ENCODE peak calls at places on chromosomes 5 and 9, in five cellular contexts. One of them, this sample, is unnamed. For H3K4me1, the result is how much of the 10 kb centered on the place peaks cover.

GRCh38 chr5:177025139-177025538 is 2.6 kb downstream of the ZNF346 start:
- DNase-seq in mammary epithelial cell: no peak
- DNase-seq in GM23248: peak
- DNase-seq in body of pancreas: no peak
- DNase-seq in CD8-positive, alpha-beta T cell: no peak
- DNase-seq in this sample: no peak

GRCh38 chr5:126777257-126777973 is 479 bp downstream of the LMNB1 start:
- DNase-seq in mammary epithelial cell: peak
- DNase-seq in GM23248: peak
- DNase-seq in body of pancreas: peak
- DNase-seq in CD8-positive, alpha-beta T cell: peak
- DNase-seq in this sample: peak

GRCh38 chr5:158812381-158812780 is 287.3 kb downstream of the EBF1 start:
- DNase-seq in mammary epithelial cell: no peak
- DNase-seq in GM23248: no peak
- DNase-seq in body of pancreas: no peak
- DNase-seq in CD8-positive, alpha-beta T cell: peak
- DNase-seq in this sample: peak

GRCh38 chr5:8633706-8634105 is 764.8 kb downstream of the MTRR start:
- DNase-seq in mammary epithelial cell: peak
- DNase-seq in GM23248: peak
- DNase-seq in body of pancreas: no peak
- DNase-seq in CD8-positive, alpha-beta T cell: no peak
- DNase-seq in this sample: no peak

GRCh38 chr9:82621446-82621845 is 441.5 kb downstream of the RASEF start:
- DNase-seq in mammary epithelial cell: peak
- DNase-seq in GM23248: no peak
- DNase-seq in body of pancreas: no peak
- DNase-seq in CD8-positive, alpha-beta T cell: no peak
- DNase-seq in this sample: no peak

GRCh38 chr5:68141494-68141893 is 74.1 kb upstream of the PIK3R1 start:
- DNase-seq in mammary epithelial cell: no peak
- DNase-seq in GM23248: peak
- DNase-seq in body of pancreas: no peak
- DNase-seq in CD8-positive, alpha-beta T cell: no peak
- DNase-seq in this sample: no peak

GRCh38 chr5:138653502-138653901 is 78.3 kb upstream of the HSPA9 start:
- DNase-seq in mammary epithelial cell: peak
- DNase-seq in GM23248: peak
- DNase-seq in body of pancreas: peak
- DNase-seq in CD8-positive, alpha-beta T cell: no peak
- DNase-seq in this sample: no peak

GRCh38 chr9:109270971-109271900 is 49.6 kb downstream of the EPB41L4B start:
- DNase-seq in mammary epithelial cell: no peak
- DNase-seq in GM23248: no peak
- DNase-seq in body of pancreas: peak
- DNase-seq in CD8-positive, alpha-beta T cell: no peak
- DNase-seq in this sample: no peak

GRCh38 chr5:135432113-135432512 is 15.0 kb downstream of the DCANP1 start:
- DNase-seq in mammary epithelial cell: no peak
- DNase-seq in GM23248: no peak
- DNase-seq in body of pancreas: no peak
- DNase-seq in CD8-positive, alpha-beta T cell: no peak
- DNase-seq in this sample: no peak

GRCh38 chr9:27377147-27377807 is 80.3 kb upstream of the EQTN start:
- DNase-seq in mammary epithelial cell: peak
- DNase-seq in GM23248: no peak
- DNase-seq in body of pancreas: no peak
- DNase-seq in CD8-positive, alpha-beta T cell: no peak
- DNase-seq in this sample: no peak

GRCh38 chr9:99345451-99345850 is 123.4 kb downstream of the SEC61B start:
- DNase-seq in mammary epithelial cell: no peak
- DNase-seq in GM23248: no peak
- DNase-seq in body of pancreas: no peak
- DNase-seq in CD8-positive, alpha-beta T cell: no peak
- DNase-seq in this sample: no peak

GRCh38 chr9:109914280-109915027 is 134.5 kb downstream of the PALM2AKAP2 start:
- DNase-seq in mammary epithelial cell: no peak
- DNase-seq in GM23248: peak
- DNase-seq in body of pancreas: no peak
- DNase-seq in CD8-positive, alpha-beta T cell: no peak
- DNase-seq in this sample: no peak

GRCh38 chr9:2473691-2474090 is 147.9 kb upstream of the VLDLR start:
- DNase-seq in mammary epithelial cell: no peak
- DNase-seq in GM23248: no peak
- DNase-seq in body of pancreas: no peak
- DNase-seq in CD8-positive, alpha-beta T cell: no peak
- DNase-seq in this sample: no peak

GRCh38 chr9:17882801-17883200 is 303.9 kb downstream of the SH3GL2 start:
- DNase-seq in mammary epithelial cell: no peak
- DNase-seq in GM23248: no peak
- DNase-seq in body of pancreas: no peak
- DNase-seq in CD8-positive, alpha-beta T cell: no peak
- DNase-seq in this sample: no peak

GRCh38 chr5:180629703-180630382 is 19.6 kb downstream of the FLT4 start:
- DNase-seq in mammary epithelial cell: no peak
- DNase-seq in GM23248: no peak
- DNase-seq in body of pancreas: no peak
- DNase-seq in CD8-positive, alpha-beta T cell: no peak
- DNase-seq in this sample: no peak

GRCh38 chr5:115857621-115858349 is 16.1 kb downstream of the AP3S1 start:
- DNase-seq in mammary epithelial cell: peak
- DNase-seq in GM23248: peak
- DNase-seq in body of pancreas: no peak
- DNase-seq in CD8-positive, alpha-beta T cell: no peak
- DNase-seq in this sample: no peak

GRCh38 chr9:113991714-113992113 is 86.4 kb downstream of the AMBP start:
- DNase-seq in mammary epithelial cell: no peak
- DNase-seq in GM23248: no peak
- DNase-seq in body of pancreas: no peak
- DNase-seq in CD8-positive, alpha-beta T cell: no peak
- DNase-seq in this sample: no peak

GRCh38 chr9:4663956-4664355 is 1.9 kb downstream of the PLPP6 start:
- DNase-seq in mammary epithelial cell: no peak
- DNase-seq in GM23248: no peak
- DNase-seq in body of pancreas: no peak
- DNase-seq in CD8-positive, alpha-beta T cell: no peak
- DNase-seq in this sample: no peak

GRCh38 chr9:76687861-76688374 is 76.3 kb upstream of the PCA3 start:
- DNase-seq in mammary epithelial cell: peak
- DNase-seq in GM23248: peak
- DNase-seq in body of pancreas: no peak
- DNase-seq in CD8-positive, alpha-beta T cell: no peak
- DNase-seq in this sample: no peak

GRCh38 chr5:58804331-58804730 is 221.5 kb downstream of the RAB3C start:
- DNase-seq in mammary epithelial cell: no peak
- DNase-seq in GM23248: no peak
- DNase-seq in body of pancreas: no peak
- DNase-seq in CD8-positive, alpha-beta T cell: no peak
- DNase-seq in this sample: no peak

GRCh38 chr5:80408976-80409926 is 1.4 kb downstream of the ZFYVE16 start:
- DNase-seq in mammary epithelial cell: peak
- DNase-seq in GM23248: peak
- DNase-seq in body of pancreas: no peak
- DNase-seq in CD8-positive, alpha-beta T cell: no peak
- DNase-seq in this sample: no peak

GRCh38 chr5:141421489-141421855 is 621 bp downstream of the PCDHGA11 start:
- DNase-seq in mammary epithelial cell: no peak
- DNase-seq in GM23248: peak
- DNase-seq in body of pancreas: no peak
- DNase-seq in CD8-positive, alpha-beta T cell: no peak
- DNase-seq in this sample: no peak

GRCh38 chr5:8192840-8193239 is 323.9 kb downstream of the MTRR start:
- DNase-seq in mammary epithelial cell: no peak
- DNase-seq in GM23248: no peak
- DNase-seq in body of pancreas: no peak
- DNase-seq in CD8-positive, alpha-beta T cell: no peak
- DNase-seq in this sample: no peak

GRCh38 chr9:69496803-69497450 is 171.9 kb downstream of the ENTREP1 start:
- DNase-seq in mammary epithelial cell: no peak
- DNase-seq in GM23248: no peak
- DNase-seq in body of pancreas: no peak
- DNase-seq in CD8-positive, alpha-beta T cell: no peak
- DNase-seq in this sample: no peak

GRCh38 chr5:149500922-149501582 is 50.2 kb downstream of the CSNK1A1 start:
- DNase-seq in mammary epithelial cell: no peak
- DNase-seq in GM23248: peak
- DNase-seq in body of pancreas: no peak
- DNase-seq in CD8-positive, alpha-beta T cell: no peak
- DNase-seq in this sample: no peak

GRCh38 chr5:115069087-115069968 is 100.4 kb downstream of the TRIM36 start:
- DNase-seq in mammary epithelial cell: peak
- DNase-seq in GM23248: peak
- DNase-seq in body of pancreas: peak
- DNase-seq in CD8-positive, alpha-beta T cell: no peak
- DNase-seq in this sample: no peak

GRCh38 chr5:98749046-98749445 is 24.4 kb upstream of the RGMB start:
- DNase-seq in mammary epithelial cell: no peak
- DNase-seq in GM23248: no peak
- DNase-seq in body of pancreas: no peak
- DNase-seq in CD8-positive, alpha-beta T cell: no peak
- DNase-seq in this sample: no peak

GRCh38 chr9:125674981-125675973 is 31.7 kb downstream of the MAPKAP1 start:
- DNase-seq in mammary epithelial cell: peak
- DNase-seq in GM23248: peak
- DNase-seq in body of pancreas: no peak
- DNase-seq in CD8-positive, alpha-beta T cell: no peak
- DNase-seq in this sample: no peak

GRCh38 chr9:15268317-15268716 is 38.7 kb downstream of the TTC39B start:
- DNase-seq in mammary epithelial cell: no peak
- DNase-seq in GM23248: no peak
- DNase-seq in body of pancreas: no peak
- DNase-seq in CD8-positive, alpha-beta T cell: no peak
- DNase-seq in this sample: no peak

GRCh38 chr5:73370620-73371583 is 77.7 kb downstream of the FOXD1 start:
- DNase-seq in mammary epithelial cell: peak
- DNase-seq in GM23248: peak
- DNase-seq in body of pancreas: no peak
- DNase-seq in CD8-positive, alpha-beta T cell: no peak
- DNase-seq in this sample: no peak

GRCh38 chr5:74950836-74951515 is 84.8 kb upstream of the FAM169A start:
- DNase-seq in mammary epithelial cell: no peak
- DNase-seq in GM23248: peak
- DNase-seq in body of pancreas: no peak
- DNase-seq in CD8-positive, alpha-beta T cell: no peak
- DNase-seq in this sample: no peak

GRCh38 chr5:74949976-74950375 is 83.8 kb upstream of the FAM169A start:
- DNase-seq in mammary epithelial cell: no peak
- DNase-seq in GM23248: peak
- DNase-seq in body of pancreas: no peak
- DNase-seq in CD8-positive, alpha-beta T cell: no peak
- DNase-seq in this sample: no peak

GRCh38 chr5:74952406-74952805 is 86.2 kb upstream of the FAM169A start:
- DNase-seq in mammary epithelial cell: no peak
- DNase-seq in GM23248: no peak
- DNase-seq in body of pancreas: no peak
- DNase-seq in CD8-positive, alpha-beta T cell: no peak
- DNase-seq in this sample: no peak

GRCh38 chr5:74953601-74953960 is 87.4 kb upstream of the FAM169A start:
- DNase-seq in mammary epithelial cell: no peak
- DNase-seq in GM23248: no peak
- DNase-seq in body of pancreas: no peak
- DNase-seq in CD8-positive, alpha-beta T cell: no peak
- DNase-seq in this sample: no peak

DNA sequence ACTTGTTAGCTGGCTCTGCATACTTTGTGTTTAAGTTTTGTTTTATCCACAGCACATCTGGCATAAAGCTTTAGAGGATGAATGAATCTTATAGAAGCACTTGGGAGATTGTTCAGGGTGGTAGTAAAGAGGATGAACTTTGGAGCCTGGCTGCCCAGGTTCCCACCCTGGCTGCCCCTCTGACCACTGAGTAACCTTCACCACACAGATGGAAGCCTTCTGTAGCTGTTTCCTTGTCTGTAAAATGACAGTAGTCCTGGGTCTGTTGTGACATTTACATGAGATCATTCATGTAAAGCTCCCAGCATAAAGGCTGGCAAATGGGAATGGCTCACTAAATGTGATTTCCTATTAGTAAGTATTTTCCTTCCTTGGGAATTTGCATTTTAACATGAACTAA is 85.7 kb upstream of the FAM169A start:
- DNase-seq in mammary epithelial cell: no peak
- DNase-seq in GM23248: no peak
- DNase-seq in body of pancreas: no peak
- DNase-seq in CD8-positive, alpha-beta T cell: no peak
- DNase-seq in this sample: no peak
- H3K4me1 ChIP-seq in mammary epithelial cell: under half
- H3K4me1 ChIP-seq in GM23248: half or more
- H3K4me1 ChIP-seq in body of pancreas: half or more
- H3K4me1 ChIP-seq in CD8-positive, alpha-beta T cell: under half
- H3K4me1 ChIP-seq in this sample: under half

GRCh38 chr9:133128152-133128551 is 7.1 kb upstream of the RALGDS start:
- DNase-seq in mammary epithelial cell: no peak
- DNase-seq in GM23248: no peak
- DNase-seq in body of pancreas: no peak
- DNase-seq in CD8-positive, alpha-beta T cell: no peak
- DNase-seq in this sample: no peak
- H3K4me1 ChIP-seq in mammary epithelial cell: under half
- H3K4me1 ChIP-seq in GM23248: under half
- H3K4me1 ChIP-seq in body of pancreas: half or more
- H3K4me1 ChIP-seq in CD8-positive, alpha-beta T cell: half or more
- H3K4me1 ChIP-seq in this sample: under half

GRCh38 chr9:6845881-6846280 is 88.1 kb downstream of the KDM4C start:
- DNase-seq in mammary epithelial cell: no peak
- DNase-seq in GM23248: peak
- DNase-seq in body of pancreas: no peak
- DNase-seq in CD8-positive, alpha-beta T cell: no peak
- DNase-seq in this sample: no peak

GRCh38 chr9:6842584-6842947 is 84.8 kb downstream of the KDM4C start:
- DNase-seq in mammary epithelial cell: peak
- DNase-seq in GM23248: peak
- DNase-seq in body of pancreas: no peak
- DNase-seq in CD8-positive, alpha-beta T cell: no peak
- DNase-seq in this sample: no peak

GRCh38 chr9:6843742-6844141 is 86.0 kb downstream of the KDM4C start:
- DNase-seq in mammary epithelial cell: no peak
- DNase-seq in GM23248: peak
- DNase-seq in body of pancreas: no peak
- DNase-seq in CD8-positive, alpha-beta T cell: no peak
- DNase-seq in this sample: no peak

GRCh38 chr9:6845128-6845826 is 87.5 kb downstream of the KDM4C start:
- DNase-seq in mammary epithelial cell: no peak
- DNase-seq in GM23248: no peak
- DNase-seq in body of pancreas: no peak
- DNase-seq in CD8-positive, alpha-beta T cell: no peak
- DNase-seq in this sample: no peak
- H3K4me1 ChIP-seq in mammary epithelial cell: under half
- H3K4me1 ChIP-seq in GM23248: under half
- H3K4me1 ChIP-seq in body of pancreas: under half
- H3K4me1 ChIP-seq in CD8-positive, alpha-beta T cell: under half
- H3K4me1 ChIP-seq in this sample: under half

DNA sequence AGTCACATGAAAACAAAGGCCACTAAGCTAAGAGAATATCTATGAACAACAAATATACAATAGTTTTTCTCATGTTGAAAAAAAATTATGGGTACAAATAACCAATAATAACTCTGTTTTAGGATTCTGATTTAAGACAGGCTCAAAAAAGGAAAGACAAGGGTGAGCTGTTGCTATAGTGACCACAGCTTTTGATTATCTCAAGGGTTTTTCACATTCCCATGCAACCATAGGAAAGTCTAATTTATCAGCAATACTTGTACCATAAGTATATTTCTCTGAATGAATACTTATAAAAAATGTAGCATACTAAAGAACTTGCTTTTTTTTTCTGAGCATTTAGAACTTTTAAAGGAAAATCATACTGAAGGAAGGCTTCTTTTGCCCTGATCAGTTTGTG is 68.0 kb downstream of the MRPS27 start:
- DNase-seq in mammary epithelial cell: no peak
- DNase-seq in GM23248: no peak
- DNase-seq in body of pancreas: no peak
- DNase-seq in CD8-positive, alpha-beta T cell: no peak
- DNase-seq in this sample: no peak
- H3K4me1 ChIP-seq in mammary epithelial cell: under half
- H3K4me1 ChIP-seq in GM23248: half or more
- H3K4me1 ChIP-seq in body of pancreas: under half
- H3K4me1 ChIP-seq in CD8-positive, alpha-beta T cell: under half
- H3K4me1 ChIP-seq in this sample: under half

This sample was measured in uterus.